ENCODE peak calls at places on chromosomes 16 and 17, in eight cellular contexts. One of them, this sample, is unnamed.

GRCh38 chr16:17364319-17365210 is 106.2 kb downstream of the XYLT1 start:
- DNase-seq in heart left ventricle: no peak
- DNase-seq in neural progenitor cell: no peak
- DNase-seq in lower lobe of right lung: no peak
- DNase-seq in GM23338: no peak
- DNase-seq in cardiac muscle cell: no peak
- DNase-seq in nephron progenitor cell: no peak
- DNase-seq in AG09319: peak
- DNase-seq in this sample: peak

GRCh38 chr17:63120406-63120805 is 154.4 kb downstream of the TANC2 start:
- DNase-seq in heart left ventricle: no peak
- DNase-seq in neural progenitor cell: no peak
- DNase-seq in lower lobe of right lung: no peak
- DNase-seq in GM23338: no peak
- DNase-seq in cardiac muscle cell: no peak
- DNase-seq in nephron progenitor cell: no peak
- DNase-seq in AG09319: no peak
- DNase-seq in this sample: no peak

GRCh38 chr17:4365628-4366311 is 705 bp downstream of the UBE2G1 start:
- DNase-seq in heart left ventricle: peak
- DNase-seq in neural progenitor cell: peak
- DNase-seq in lower lobe of right lung: peak
- DNase-seq in GM23338: peak
- DNase-seq in cardiac muscle cell: peak
- DNase-seq in nephron progenitor cell: peak
- DNase-seq in AG09319: no peak
- DNase-seq in this sample: no peak

GRCh38 chr17:30363715-30364202 is 15.0 kb upstream of the CPD start:
- DNase-seq in heart left ventricle: no peak
- DNase-seq in neural progenitor cell: no peak
- DNase-seq in lower lobe of right lung: no peak
- DNase-seq in GM23338: no peak
- DNase-seq in cardiac muscle cell: no peak
- DNase-seq in nephron progenitor cell: no peak
- DNase-seq in AG09319: no peak
- DNase-seq in this sample: peak

GRCh38 chr17:38868095-38868967 is 1.5 kb upstream of the LASP1 start:
- DNase-seq in heart left ventricle: peak
- DNase-seq in neural progenitor cell: peak
- DNase-seq in lower lobe of right lung: no peak
- DNase-seq in GM23338: peak
- DNase-seq in cardiac muscle cell: peak
- DNase-seq in nephron progenitor cell: peak
- DNase-seq in AG09319: no peak
- DNase-seq in this sample: no peak

GRCh38 chr16:7744546-7745294 is 412.1 kb downstream of the RBFOX1 start:
- DNase-seq in heart left ventricle: no peak
- DNase-seq in neural progenitor cell: no peak
- DNase-seq in lower lobe of right lung: no peak
- DNase-seq in GM23338: no peak
- DNase-seq in cardiac muscle cell: no peak
- DNase-seq in nephron progenitor cell: no peak
- DNase-seq in AG09319: no peak
- DNase-seq in this sample: no peak

GRCh38 chr16:85077576-85078125 is 34.6 kb downstream of the CIBAR2 start:
- DNase-seq in heart left ventricle: no peak
- DNase-seq in neural progenitor cell: no peak
- DNase-seq in lower lobe of right lung: no peak
- DNase-seq in GM23338: no peak
- DNase-seq in cardiac muscle cell: no peak
- DNase-seq in nephron progenitor cell: no peak
- DNase-seq in AG09319: no peak
- DNase-seq in this sample: no peak

GRCh38 chr16:53893731-53894435 is 189.9 kb downstream of the FTO start:
- DNase-seq in heart left ventricle: peak
- DNase-seq in neural progenitor cell: no peak
- DNase-seq in lower lobe of right lung: no peak
- DNase-seq in GM23338: no peak
- DNase-seq in cardiac muscle cell: no peak
- DNase-seq in nephron progenitor cell: no peak
- DNase-seq in AG09319: no peak
- DNase-seq in this sample: peak

GRCh38 chr17:16322636-16323035 is 30.6 kb downstream of the CENPV start:
- DNase-seq in heart left ventricle: no peak
- DNase-seq in neural progenitor cell: no peak
- DNase-seq in lower lobe of right lung: no peak
- DNase-seq in GM23338: no peak
- DNase-seq in cardiac muscle cell: no peak
- DNase-seq in nephron progenitor cell: no peak
- DNase-seq in AG09319: peak
- DNase-seq in this sample: peak

GRCh38 chr17:7528842-7529241 is 20.0 kb upstream of the TNFSF12 start:
- DNase-seq in heart left ventricle: no peak
- DNase-seq in neural progenitor cell: no peak
- DNase-seq in lower lobe of right lung: no peak
- DNase-seq in GM23338: no peak
- DNase-seq in cardiac muscle cell: no peak
- DNase-seq in nephron progenitor cell: no peak
- DNase-seq in AG09319: no peak
- DNase-seq in this sample: no peak

DNA sequence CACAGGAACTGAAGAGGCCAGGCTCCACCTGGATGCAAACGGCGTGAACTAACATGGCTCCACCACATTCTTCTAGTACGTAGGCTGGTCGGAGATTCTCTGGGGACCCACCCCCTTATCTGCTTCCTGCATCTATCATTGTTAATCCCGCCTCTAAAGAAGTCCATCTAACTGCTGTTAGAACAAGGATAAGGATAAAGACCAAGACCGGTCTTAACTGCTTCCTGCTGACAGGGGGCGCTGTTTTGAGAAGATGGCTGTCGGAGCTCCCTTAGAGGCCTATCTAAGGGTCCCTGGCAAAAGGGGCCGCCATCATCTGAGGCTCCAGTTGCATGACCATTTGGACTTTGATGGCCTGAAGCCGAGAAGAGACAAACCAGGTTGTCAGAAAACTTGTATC is 25.8 kb upstream of the TNFSF12 start:
- DNase-seq in heart left ventricle: peak
- DNase-seq in neural progenitor cell: peak
- DNase-seq in lower lobe of right lung: peak
- DNase-seq in GM23338: peak
- DNase-seq in cardiac muscle cell: no peak
- DNase-seq in nephron progenitor cell: peak
- DNase-seq in AG09319: no peak
- DNase-seq in this sample: no peak
- TF ChIP-seq CTCF in heart left ventricle: peak
- TF ChIP-seq CTCF in neural progenitor cell: peak
- TF ChIP-seq CTCF in lower lobe of right lung: peak
- TF ChIP-seq CTCF in GM23338: peak
- TF ChIP-seq CTCF in cardiac muscle cell: peak
- TF ChIP-seq CTCF in nephron progenitor cell: peak
- TF ChIP-seq CTCF in AG09319: peak
- TF ChIP-seq CTCF in this sample: peak

GRCh38 chr16:544517-544916 is 15.7 kb upstream of the PRR35 start:
- DNase-seq in heart left ventricle: no peak
- DNase-seq in neural progenitor cell: no peak
- DNase-seq in lower lobe of right lung: no peak
- DNase-seq in GM23338: no peak
- DNase-seq in cardiac muscle cell: no peak
- DNase-seq in nephron progenitor cell: no peak
- DNase-seq in AG09319: no peak
- DNase-seq in this sample: no peak

GRCh38 chr16:549544-550263 is 10.5 kb upstream of the PRR35 start:
- DNase-seq in heart left ventricle: no peak
- DNase-seq in neural progenitor cell: peak
- DNase-seq in lower lobe of right lung: no peak
- DNase-seq in GM23338: peak
- DNase-seq in cardiac muscle cell: no peak
- DNase-seq in nephron progenitor cell: no peak
- DNase-seq in AG09319: no peak
- DNase-seq in this sample: no peak

GRCh38 chr16:548586-548985 is 11.6 kb upstream of the PRR35 start:
- DNase-seq in heart left ventricle: no peak
- DNase-seq in neural progenitor cell: no peak
- DNase-seq in lower lobe of right lung: no peak
- DNase-seq in GM23338: no peak
- DNase-seq in cardiac muscle cell: no peak
- DNase-seq in nephron progenitor cell: no peak
- DNase-seq in AG09319: no peak
- DNase-seq in this sample: no peak

GRCh38 chr16:543301-544164 is 16.0 kb downstream of the CAPN15 start:
- DNase-seq in heart left ventricle: no peak
- DNase-seq in neural progenitor cell: no peak
- DNase-seq in lower lobe of right lung: no peak
- DNase-seq in GM23338: no peak
- DNase-seq in cardiac muscle cell: no peak
- DNase-seq in nephron progenitor cell: no peak
- DNase-seq in AG09319: no peak
- DNase-seq in this sample: no peak

GRCh38 chr16:546909-547770 is 13.1 kb upstream of the PRR35 start:
- DNase-seq in heart left ventricle: peak
- DNase-seq in neural progenitor cell: peak
- DNase-seq in lower lobe of right lung: peak
- DNase-seq in GM23338: peak
- DNase-seq in cardiac muscle cell: peak
- DNase-seq in nephron progenitor cell: peak
- DNase-seq in AG09319: no peak
- DNase-seq in this sample: no peak
- TF ChIP-seq CTCF in heart left ventricle: peak
- TF ChIP-seq CTCF in neural progenitor cell: peak
- TF ChIP-seq CTCF in lower lobe of right lung: no peak
- TF ChIP-seq CTCF in GM23338: peak
- TF ChIP-seq CTCF in cardiac muscle cell: peak
- TF ChIP-seq CTCF in nephron progenitor cell: peak
- TF ChIP-seq CTCF in AG09319: peak
- TF ChIP-seq CTCF in this sample: peak

GRCh38 chr17:10628756-10629155 is 28.4 kb downstream of the MYH3 start:
- DNase-seq in heart left ventricle: no peak
- DNase-seq in neural progenitor cell: peak
- DNase-seq in lower lobe of right lung: no peak
- DNase-seq in GM23338: peak
- DNase-seq in cardiac muscle cell: no peak
- DNase-seq in nephron progenitor cell: peak
- DNase-seq in AG09319: no peak
- DNase-seq in this sample: no peak
- TF ChIP-seq CTCF in heart left ventricle: peak
- TF ChIP-seq CTCF in neural progenitor cell: peak
- TF ChIP-seq CTCF in lower lobe of right lung: peak
- TF ChIP-seq CTCF in GM23338: peak
- TF ChIP-seq CTCF in cardiac muscle cell: peak
- TF ChIP-seq CTCF in nephron progenitor cell: peak
- TF ChIP-seq CTCF in AG09319: peak
- TF ChIP-seq CTCF in this sample: peak

GRCh38 chr16:673399-673991 is 2.0 kb upstream of the RHBDL1 start:
- DNase-seq in heart left ventricle: no peak
- DNase-seq in neural progenitor cell: no peak
- DNase-seq in lower lobe of right lung: no peak
- DNase-seq in GM23338: no peak
- DNase-seq in cardiac muscle cell: no peak
- DNase-seq in nephron progenitor cell: no peak
- DNase-seq in AG09319: no peak
- DNase-seq in this sample: no peak
- TF ChIP-seq CTCF in heart left ventricle: no peak
- TF ChIP-seq CTCF in neural progenitor cell: no peak
- TF ChIP-seq CTCF in lower lobe of right lung: no peak
- TF ChIP-seq CTCF in GM23338: no peak
- TF ChIP-seq CTCF in cardiac muscle cell: no peak
- TF ChIP-seq CTCF in nephron progenitor cell: no peak
- TF ChIP-seq CTCF in AG09319: no peak
- TF ChIP-seq CTCF in this sample: no peak

GRCh38 chr17:5541610-5542202 is 42.6 kb downstream of the NLRP1 start:
- DNase-seq in heart left ventricle: no peak
- DNase-seq in neural progenitor cell: peak
- DNase-seq in lower lobe of right lung: no peak
- DNase-seq in GM23338: peak
- DNase-seq in cardiac muscle cell: no peak
- DNase-seq in nephron progenitor cell: no peak
- DNase-seq in AG09319: no peak
- DNase-seq in this sample: no peak
- TF ChIP-seq CTCF in heart left ventricle: no peak
- TF ChIP-seq CTCF in neural progenitor cell: peak
- TF ChIP-seq CTCF in lower lobe of right lung: no peak
- TF ChIP-seq CTCF in GM23338: peak
- TF ChIP-seq CTCF in cardiac muscle cell: no peak
- TF ChIP-seq CTCF in nephron progenitor cell: no peak
- TF ChIP-seq CTCF in AG09319: no peak
- TF ChIP-seq CTCF in this sample: no peak

GRCh38 chr16:1093284-1094123 is 2.5 kb downstream of the C1QTNF8 start:
- DNase-seq in heart left ventricle: no peak
- DNase-seq in neural progenitor cell: peak
- DNase-seq in lower lobe of right lung: no peak
- DNase-seq in GM23338: peak
- DNase-seq in cardiac muscle cell: no peak
- DNase-seq in nephron progenitor cell: no peak
- DNase-seq in AG09319: no peak
- DNase-seq in this sample: no peak
- TF ChIP-seq CTCF in heart left ventricle: no peak
- TF ChIP-seq CTCF in neural progenitor cell: no peak
- TF ChIP-seq CTCF in lower lobe of right lung: no peak
- TF ChIP-seq CTCF in GM23338: no peak
- TF ChIP-seq CTCF in cardiac muscle cell: no peak
- TF ChIP-seq CTCF in nephron progenitor cell: no peak
- TF ChIP-seq CTCF in AG09319: no peak
- TF ChIP-seq CTCF in this sample: no peak

DNA sequence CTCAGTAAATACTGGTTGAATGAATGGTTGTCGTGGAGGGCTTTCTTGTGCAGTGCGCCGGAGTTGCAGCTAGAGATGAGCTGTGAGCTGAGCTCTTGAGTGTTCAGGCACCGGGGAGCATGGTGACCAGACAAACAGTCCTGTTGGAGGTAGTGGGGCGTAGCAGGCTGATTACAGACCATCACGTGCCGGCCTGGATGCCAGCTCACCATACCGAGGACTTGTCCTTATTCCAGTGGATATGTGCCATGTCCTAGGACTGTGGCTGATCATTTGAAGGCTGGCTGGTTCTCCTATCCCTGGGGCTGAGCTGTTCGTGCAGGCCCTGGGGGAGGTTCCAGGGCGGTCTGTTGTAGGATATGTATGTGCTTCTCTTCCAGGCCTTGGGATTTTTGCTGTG is 60.0 kb downstream of the ABCC1 start:
- DNase-seq in heart left ventricle: peak
- DNase-seq in neural progenitor cell: no peak
- DNase-seq in lower lobe of right lung: no peak
- DNase-seq in GM23338: no peak
- DNase-seq in cardiac muscle cell: no peak
- DNase-seq in nephron progenitor cell: no peak
- DNase-seq in AG09319: no peak
- DNase-seq in this sample: no peak
- TF ChIP-seq CTCF in heart left ventricle: no peak
- TF ChIP-seq CTCF in neural progenitor cell: no peak
- TF ChIP-seq CTCF in lower lobe of right lung: no peak
- TF ChIP-seq CTCF in GM23338: no peak
- TF ChIP-seq CTCF in cardiac muscle cell: no peak
- TF ChIP-seq CTCF in nephron progenitor cell: no peak
- TF ChIP-seq CTCF in AG09319: no peak
- TF ChIP-seq CTCF in this sample: no peak

GRCh38 chr16:63925221-63925620 is 1196.6 kb downstream of the CDH11 start:
- DNase-seq in heart left ventricle: no peak
- DNase-seq in neural progenitor cell: no peak
- DNase-seq in lower lobe of right lung: no peak
- DNase-seq in GM23338: peak
- DNase-seq in cardiac muscle cell: no peak
- DNase-seq in nephron progenitor cell: no peak
- DNase-seq in AG09319: no peak
- DNase-seq in this sample: no peak
- TF ChIP-seq CTCF in heart left ventricle: no peak
- TF ChIP-seq CTCF in neural progenitor cell: no peak
- TF ChIP-seq CTCF in lower lobe of right lung: no peak
- TF ChIP-seq CTCF in GM23338: no peak
- TF ChIP-seq CTCF in cardiac muscle cell: no peak
- TF ChIP-seq CTCF in nephron progenitor cell: no peak
- TF ChIP-seq CTCF in AG09319: no peak
- TF ChIP-seq CTCF in this sample: no peak